ENCODE peak calls at places on chromosomes 7 and 10, in eight cellular contexts. C is A549; V is colonic mucosa; T is tibial nerve; Y is fibroblast of pulmonary artery; E is heart right ventricle; J is hepatocyte; Q is CD4-positive, alpha-beta memory T cell. P is an unnamed sample.
A peak's percentile ranks its signal among the peaks of the same experiment; 100 is the strongest.

GRCh38 chr7:2387897-2388636 is 15.3 kb upstream of the CHST12 start:
- DNase-seq in C (no peak), V (no peak), T (no peak), Y (no peak), E (peak; percentile 81), J (no peak), Q (no peak), P (peak; percentile 54)

GRCh38 chr10:44339218-44339617 is 45.7 kb downstream of the CXCL12 start:
- DNase-seq in C (no peak), V (no peak), T (no peak), Y (peak; percentile 31), E (no peak), J (no peak), Q (no peak), P (no peak)

GRCh38 chr10:68876919-68877250 is 24.2 kb upstream of the DDX50 start:
- DNase-seq in C (no peak), V (no peak), T (no peak), Y (no peak), E (no peak), J (peak; percentile 37), Q (no peak), P (no peak)

GRCh38 chr10:91653214-91653875 is 20.5 kb upstream of the PPP1R3C start:
- DNase-seq in C (no peak), V (no peak), T (no peak), Y (peak; percentile 86), E (no peak), J (no peak), Q (no peak), P (no peak)

GRCh38 chr10:70657036-70657435 is 15.3 kb upstream of the ADAMTS14 start:
- DNase-seq in C (no peak), V (no peak), T (no peak), Y (no peak), E (no peak), J (no peak), Q (no peak), P (no peak)

GRCh38 chr10:68406111-68406814 is 814 bp downstream of the RUFY2 start:
- DNase-seq in C (peak; percentile 62), V (peak; percentile 65), T (peak; percentile 15), Y (peak; percentile 75), E (peak; percentile 20), J (peak; percentile 81), Q (no peak), P (peak; percentile 48)

GRCh38 chr7:50761722-50762121 is 21.0 kb downstream of the GRB10 start:
- DNase-seq in C (no peak), V (no peak), T (no peak), Y (no peak), E (no peak), J (no peak), Q (no peak), P (no peak)

GRCh38 chr7:69903410-69903809 is 305.1 kb downstream of the AUTS2 start:
- DNase-seq in C (no peak), V (no peak), T (no peak), Y (no peak), E (no peak), J (no peak), Q (no peak), P (no peak)

GRCh38 chr10:110733256-110733952 is 89.3 kb downstream of the RBM20 start:
- DNase-seq in C (no peak), V (no peak), T (no peak), Y (no peak), E (no peak), J (no peak), Q (no peak), P (no peak)

GRCh38 chr10:35986756-35987467 is 344.8 kb upstream of the FZD8 start:
- DNase-seq in C (no peak), V (no peak), T (no peak), Y (no peak), E (peak; percentile 17), J (no peak), Q (no peak), P (no peak)

GRCh38 chr7:110759069-110759468 is 331.9 kb upstream of the LRRN3 start:
- DNase-seq in C (no peak), V (no peak), T (no peak), Y (no peak), E (no peak), J (no peak), Q (no peak), P (no peak)

GRCh38 chr7:129122751-129123516 is 21.6 kb upstream of the TSPAN33 start:
- DNase-seq in C (no peak), V (no peak), T (no peak), Y (peak; percentile 22), E (no peak), J (no peak), Q (no peak), P (no peak)

GRCh38 chr7:136144182-136144581 is 167.0 kb upstream of the MTPN start:
- DNase-seq in C (no peak), V (no peak), T (no peak), Y (no peak), E (no peak), J (no peak), Q (no peak), P (no peak)

GRCh38 chr7:149741629-149742028 is 31.8 kb downstream of the ZNF467 start:
- DNase-seq in C (peak; percentile 46), V (no peak), T (no peak), Y (no peak), E (no peak), J (no peak), Q (no peak), P (no peak)

GRCh38 chr7:30012757-30013156 is 13.7 kb downstream of the FKBP14 start:
- DNase-seq in C (no peak), V (no peak), T (no peak), Y (no peak), E (no peak), J (no peak), Q (no peak), P (no peak)

GRCh38 chr7:140364819-140365218 is 33.5 kb downstream of the SLC37A3 start:
- DNase-seq in C (no peak), V (peak; percentile 55), T (no peak), Y (no peak), E (no peak), J (no peak), Q (no peak), P (no peak)

GRCh38 chr10:95485030-95485429 is 76.1 kb downstream of the SORBS1 start:
- DNase-seq in C (no peak), V (no peak), T (no peak), Y (no peak), E (no peak), J (no peak), Q (no peak), P (no peak)

GRCh38 chr10:100882681-100883321 is 30.0 kb upstream of the SLF2 start:
- DNase-seq in C (no peak), V (no peak), T (no peak), Y (peak; percentile 83), E (peak; percentile 24), J (no peak), Q (no peak), P (peak; percentile 27)

GRCh38 chr7:111312966-111313365 is 222.0 kb downstream of the LRRN3 start:
- DNase-seq in C (no peak), V (no peak), T (no peak), Y (peak; percentile 14), E (no peak), J (peak; percentile 4), Q (no peak), P (no peak)

GRCh38 chr7:25288536-25289283 is 60.4 kb upstream of the NPVF start:
- DNase-seq in C (no peak), V (no peak), T (no peak), Y (no peak), E (peak; percentile 10), J (peak; percentile 10), Q (no peak), P (no peak)

GRCh38 chr7:108382932-108383331 is 73.3 kb downstream of the NRCAM start:
- DNase-seq in C (no peak), V (no peak), T (no peak), Y (no peak), E (no peak), J (no peak), Q (no peak), P (no peak)

DNA sequence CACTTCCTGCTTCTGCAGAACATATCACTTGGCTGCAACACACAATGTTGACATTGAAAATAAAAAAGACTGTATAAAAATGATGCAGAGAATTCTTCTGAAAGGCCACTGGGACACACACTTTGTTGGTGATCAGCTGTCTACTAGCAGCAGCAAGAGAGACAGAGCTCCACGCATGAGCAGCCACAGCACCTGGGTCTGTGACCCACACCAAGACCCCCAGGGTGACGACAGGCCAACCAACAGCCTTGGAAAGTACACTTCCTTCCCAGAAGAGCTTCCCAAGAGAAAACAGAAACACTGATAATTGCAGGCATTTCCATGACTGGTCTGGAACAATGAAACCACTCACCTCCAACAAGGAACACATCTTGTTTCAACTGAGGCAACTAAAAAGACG is 239.0 kb downstream of the DIP2C start:
- DNase-seq in C (no peak), V (no peak), T (no peak), Y (no peak), E (no peak), J (no peak), Q (no peak), P (no peak)
- H3K4me3 ChIP-seq in C (no peak overlapping the region), V (no peak overlapping the region), T (no peak overlapping the region), Y (no peak overlapping the region), E (no peak overlapping the region), J (no peak overlapping the region), Q (no peak overlapping the region), P (no peak overlapping the region)

DNA sequence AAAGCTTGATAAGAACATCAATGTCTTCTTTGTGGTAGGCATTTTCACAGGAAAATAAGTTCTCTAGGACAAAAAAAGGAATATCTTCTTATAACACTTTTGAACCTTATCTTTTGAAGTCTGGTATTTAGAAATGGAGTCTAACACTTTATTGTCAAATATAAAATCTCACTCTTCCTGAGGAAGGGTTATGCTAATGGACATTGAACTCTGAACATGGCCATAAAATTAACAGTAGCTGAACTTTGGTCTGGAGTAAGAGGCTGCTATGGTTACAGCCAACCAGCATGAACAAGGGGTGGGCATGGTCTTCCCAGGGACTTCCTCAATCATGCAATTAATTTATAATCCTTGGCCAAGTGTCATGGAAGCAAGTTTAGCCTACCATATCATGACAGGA is at the start of gene CLRN3:
- DNase-seq in C (no peak), V (peak; percentile 77), T (no peak), Y (no peak), E (no peak), J (peak; percentile 49), Q (no peak), P (no peak)
- H3K4me3 ChIP-seq in C (no peak within 1 kb of the TSS), V (peak within 1 kb of the TSS; percentile 23), T (peak within 1 kb of the TSS; percentile 20), Y (no peak within 1 kb of the TSS), E (no peak within 1 kb of the TSS), J (peak within 1 kb of the TSS; percentile 7), Q (no peak within 1 kb of the TSS), P (no peak within 1 kb of the TSS)

DNA sequence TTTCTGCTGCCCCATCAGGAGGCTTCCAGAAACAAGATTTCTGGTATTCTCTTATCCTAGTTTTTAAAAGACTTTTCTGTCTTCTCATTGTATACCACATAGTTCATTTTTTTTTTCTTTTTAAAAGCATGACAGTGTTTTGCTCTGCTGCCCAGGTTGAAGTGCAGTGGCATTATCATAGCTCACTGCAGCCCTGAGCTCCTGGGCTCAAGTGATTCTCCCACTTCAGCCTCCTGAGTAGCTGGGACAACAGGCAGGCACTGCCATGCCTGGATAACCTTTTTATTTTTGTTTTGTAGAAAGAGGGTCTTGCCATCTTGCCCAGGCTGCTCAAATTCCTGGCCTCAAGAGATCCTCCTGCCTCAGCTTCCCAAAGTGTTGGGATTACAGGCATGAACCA is 757.6 kb downstream of the MAGI2 start:
- DNase-seq in C (no peak), V (no peak), T (no peak), Y (no peak), E (no peak), J (no peak), Q (no peak), P (no peak)
- H3K4me3 ChIP-seq in C (no peak overlapping the region), V (no peak overlapping the region), T (no peak overlapping the region), Y (no peak overlapping the region), E (no peak overlapping the region), J (no peak overlapping the region), Q (no peak overlapping the region), P (no peak overlapping the region)

GRCh38 chr10:5710854-5711253 is 26.2 kb downstream of the TASOR2 start:
- DNase-seq in C (no peak), V (no peak), T (no peak), Y (no peak), E (no peak), J (no peak), Q (no peak), P (no peak)
- H3K4me3 ChIP-seq in C (no peak overlapping the region), V (peak overlapping the region; percentile 0), T (peak overlapping the region; percentile 10), Y (peak overlapping the region; percentile 19), E (peak overlapping the region; percentile 38), J (no peak overlapping the region), Q (peak overlapping the region; percentile 20), P (peak overlapping the region; percentile 48)